ENCODE peak calls at places on chromosomes 13 and 19, in four cellular contexts. One of them, this sample, is unnamed. For H3K36me3, the result is how much of the 10 kb centered on the place peaks cover.

GRCh38 chr13:49315036-49315565 is 67.4 kb downstream of the CDADC1 start:
- DNase-seq in stomach: no peak
- DNase-seq in Panc1: no peak
- DNase-seq in prostate gland: no peak
- DNase-seq in this sample: no peak

GRCh38 chr19:17281391-17282304 is at the start of gene ANKLE1:
- DNase-seq in stomach: peak
- DNase-seq in prostate gland: no peak
- DNase-seq in Panc1: no peak
- DNase-seq in this sample: no peak

GRCh38 chr19:4861147-4861546 is 6.3 kb downstream of the PLIN3 start:
- DNase-seq in stomach: peak
- DNase-seq in prostate gland: peak
- DNase-seq in Panc1: no peak
- DNase-seq in this sample: peak

GRCh38 chr13:46914341-46914740 is 17.5 kb upstream of the HTR2A start:
- DNase-seq in stomach: no peak
- DNase-seq in Panc1: no peak
- DNase-seq in prostate gland: no peak
- DNase-seq in this sample: no peak

GRCh38 chr19:55103190-55103589 is 14.2 kb downstream of the PPP1R12C start:
- DNase-seq in stomach: no peak
- DNase-seq in Panc1: no peak
- DNase-seq in prostate gland: no peak
- DNase-seq in this sample: no peak

GRCh38 chr13:73141292-73141771 is 82.5 kb downstream of the KLF5 start:
- DNase-seq in prostate gland: no peak
- DNase-seq in Panc1: no peak
- DNase-seq in stomach: peak
- DNase-seq in this sample: no peak

GRCh38 chr13:73891805-73892204 is 242.4 kb downstream of the KLF12 start:
- DNase-seq in Panc1: no peak
- DNase-seq in stomach: no peak
- DNase-seq in prostate gland: no peak
- DNase-seq in this sample: no peak

GRCh38 chr13:109816979-109817275 is 30.5 kb upstream of the IRS2 start:
- DNase-seq in stomach: no peak
- DNase-seq in prostate gland: no peak
- DNase-seq in Panc1: no peak
- DNase-seq in this sample: no peak

GRCh38 chr13:94232956-94233355 is 246.5 kb downstream of the DCT start:
- DNase-seq in stomach: no peak
- DNase-seq in prostate gland: no peak
- DNase-seq in Panc1: no peak
- DNase-seq in this sample: no peak

DNA sequence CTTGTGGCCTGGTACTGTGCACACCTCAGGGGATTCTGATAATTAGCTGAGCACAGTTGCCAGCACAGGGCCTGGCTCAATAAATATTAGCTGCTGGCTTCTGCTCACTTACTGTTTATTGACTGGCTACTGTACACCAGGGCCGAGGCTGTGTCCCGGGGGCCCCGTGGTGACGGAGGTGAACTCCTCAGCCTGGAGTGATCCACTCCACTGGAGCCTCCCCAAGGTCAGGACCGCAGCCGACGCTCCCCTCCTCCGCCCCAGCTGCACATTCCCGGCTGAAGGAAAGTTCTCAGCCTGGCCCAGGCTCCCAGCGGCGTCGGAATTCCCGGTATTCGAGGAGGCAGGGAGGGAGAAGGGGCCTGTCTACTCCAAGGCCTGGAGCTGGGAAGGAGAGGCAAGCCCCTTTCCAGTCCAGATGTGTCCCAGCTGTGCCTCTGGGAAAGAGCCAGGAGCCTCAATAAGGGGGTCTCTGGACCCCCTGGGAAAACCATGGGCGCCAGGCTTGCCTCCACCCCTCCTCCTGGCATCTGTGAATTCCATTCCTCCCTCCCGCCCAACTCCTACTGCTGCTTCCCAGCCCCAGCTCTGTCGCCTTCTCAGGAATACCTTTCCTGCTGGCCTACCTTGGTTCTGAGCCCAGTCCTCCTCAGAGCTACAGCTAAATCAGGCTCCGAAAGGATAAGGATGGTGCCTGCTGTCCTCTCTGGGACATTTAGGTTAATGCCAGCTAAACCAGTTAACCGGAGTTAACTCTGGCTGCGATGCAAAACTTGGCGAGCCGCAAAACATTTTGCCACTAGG is 7.2 kb downstream of the RPS16 start:
- DNase-seq in stomach: peak
- DNase-seq in prostate gland: no peak
- DNase-seq in Panc1: peak
- DNase-seq in this sample: no peak
- TF ChIP-seq POLR2AphosphoS5 in stomach: no peak
- TF ChIP-seq POLR2AphosphoS5 in prostate gland: no peak
- TF ChIP-seq POLR2AphosphoS5 in Panc1: no peak
- TF ChIP-seq POLR2AphosphoS5 in this sample: no peak

DNA sequence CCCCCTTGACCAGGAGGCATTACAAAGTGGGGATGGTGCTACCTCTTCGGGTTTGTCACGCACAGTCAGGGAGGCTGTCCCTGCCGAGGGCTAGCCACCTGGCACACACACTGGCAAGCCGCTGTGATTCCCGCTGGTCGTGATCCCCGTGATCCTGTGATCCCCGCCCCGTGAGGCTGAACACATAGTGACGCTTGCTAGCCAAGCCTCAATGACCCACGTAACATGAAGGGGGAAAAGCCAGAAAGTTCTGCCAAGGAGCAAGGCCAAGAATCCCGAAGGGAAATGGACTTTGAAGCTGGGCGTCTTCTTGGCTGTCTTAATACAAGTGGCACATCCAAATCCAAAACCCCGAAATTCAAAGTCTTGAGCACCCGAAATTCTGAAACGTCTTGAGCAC is 13.7 kb downstream of the LDLR start:
- DNase-seq in prostate gland: no peak
- DNase-seq in Panc1: no peak
- DNase-seq in stomach: peak
- DNase-seq in this sample: no peak
- H3K36me3 ChIP-seq in prostate gland: under half
- H3K36me3 ChIP-seq in Panc1: under half
- H3K36me3 ChIP-seq in stomach: half or more
- H3K36me3 ChIP-seq in this sample: under half

GRCh38 chr19:29941828-29942403 is at the start of gene URI1:
- DNase-seq in stomach: peak
- DNase-seq in Panc1: peak
- DNase-seq in prostate gland: peak
- DNase-seq in this sample: peak
- TF ChIP-seq POLR2AphosphoS5 in stomach: peak
- TF ChIP-seq POLR2AphosphoS5 in Panc1: peak
- TF ChIP-seq POLR2AphosphoS5 in prostate gland: peak
- TF ChIP-seq POLR2AphosphoS5 in this sample: no peak

DNA sequence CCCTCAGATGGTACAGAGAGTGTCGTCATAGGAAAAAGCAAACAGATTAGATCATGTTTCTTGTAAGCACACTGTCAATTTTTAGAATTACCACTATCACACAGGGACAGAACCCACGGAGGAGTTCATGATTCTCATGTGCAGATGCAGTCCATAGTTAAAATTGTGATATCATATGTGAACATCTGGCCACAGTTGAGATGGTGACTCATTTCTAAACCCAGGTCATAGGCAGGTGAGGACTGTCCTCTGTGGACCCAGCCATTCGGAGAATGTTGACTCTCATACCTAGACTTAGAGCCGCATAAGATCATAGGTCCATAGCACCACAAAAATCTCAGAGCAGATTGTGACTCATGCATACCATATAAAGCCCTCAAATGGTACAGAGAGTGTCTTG is 17.8 kb upstream of the ZNF730 start:
- DNase-seq in stomach: no peak
- DNase-seq in prostate gland: no peak
- DNase-seq in Panc1: no peak
- DNase-seq in this sample: no peak
- H3K36me3 ChIP-seq in stomach: under half
- H3K36me3 ChIP-seq in prostate gland: under half
- H3K36me3 ChIP-seq in Panc1: under half
- H3K36me3 ChIP-seq in this sample: under half

DNA sequence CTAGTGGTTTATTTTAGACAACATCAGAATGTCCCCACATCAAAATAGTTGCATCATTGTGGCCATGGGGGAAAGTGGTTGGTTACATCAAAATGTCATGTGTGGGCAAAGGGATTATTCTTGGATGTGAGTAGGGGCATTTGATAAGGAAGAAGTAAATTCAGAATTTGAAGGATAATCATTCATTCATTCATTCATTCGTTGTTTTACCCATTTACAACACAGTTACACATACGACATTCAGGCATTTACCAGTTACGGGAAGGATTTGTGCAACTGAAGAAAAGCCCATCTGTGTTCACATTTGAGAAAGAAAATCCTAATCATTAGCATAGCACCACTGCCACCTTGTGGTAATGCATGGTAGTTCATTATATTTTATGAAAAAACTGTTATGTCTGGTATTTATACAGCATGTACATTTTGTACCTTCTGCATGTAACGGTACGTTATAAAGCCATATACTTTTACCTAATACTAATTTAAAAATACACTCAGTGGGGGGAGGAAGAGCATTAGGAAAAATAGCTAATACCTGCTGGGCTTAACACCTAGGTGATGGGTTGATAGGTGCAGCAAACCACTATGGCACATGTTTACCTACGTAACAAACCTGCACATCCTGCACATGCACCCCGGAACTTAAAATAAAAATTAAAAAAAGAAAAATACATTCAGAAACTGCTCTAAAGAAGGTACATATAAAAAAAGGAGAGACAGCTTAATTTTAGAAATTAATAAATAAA is 62.1 kb downstream of the DGKH start:
- DNase-seq in prostate gland: peak
- DNase-seq in Panc1: peak
- DNase-seq in stomach: no peak
- DNase-seq in this sample: no peak
- TF ChIP-seq POLR2AphosphoS5 in prostate gland: peak
- TF ChIP-seq POLR2AphosphoS5 in Panc1: no peak
- TF ChIP-seq POLR2AphosphoS5 in stomach: no peak
- TF ChIP-seq POLR2AphosphoS5 in this sample: no peak

DNA sequence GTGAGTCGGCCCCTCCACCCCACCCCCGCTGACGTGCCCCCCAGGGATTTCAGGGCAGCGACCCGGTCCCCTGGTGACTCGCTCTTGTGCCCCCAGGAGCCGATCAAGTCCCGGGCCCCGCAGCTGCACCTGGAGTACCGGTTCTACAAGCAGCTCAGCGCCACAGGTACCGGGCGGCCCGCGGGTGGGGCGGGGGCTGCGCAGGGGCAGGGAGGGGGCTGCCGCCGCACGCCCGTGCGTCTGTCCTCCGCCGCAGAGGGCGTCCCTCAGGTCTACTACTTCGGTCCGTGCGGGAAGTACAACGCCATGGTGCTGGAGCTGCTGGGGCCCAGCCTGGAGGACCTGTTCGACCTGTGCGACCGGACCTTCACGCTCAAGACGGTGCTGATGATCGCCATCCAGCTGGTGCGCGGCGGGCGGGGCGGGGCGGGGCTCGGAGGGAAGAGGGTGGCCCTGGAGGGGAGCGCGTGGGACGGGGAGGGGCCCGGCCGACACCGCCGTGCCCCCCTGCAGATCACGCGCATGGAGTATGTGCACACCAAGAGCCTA is 37.1 kb downstream of the BTBD2 start:
- DNase-seq in prostate gland: no peak
- DNase-seq in stomach: no peak
- DNase-seq in Panc1: no peak
- DNase-seq in this sample: no peak
- H3K36me3 ChIP-seq in prostate gland: under half
- H3K36me3 ChIP-seq in stomach: half or more
- H3K36me3 ChIP-seq in Panc1: under half
- H3K36me3 ChIP-seq in this sample: under half

DNA sequence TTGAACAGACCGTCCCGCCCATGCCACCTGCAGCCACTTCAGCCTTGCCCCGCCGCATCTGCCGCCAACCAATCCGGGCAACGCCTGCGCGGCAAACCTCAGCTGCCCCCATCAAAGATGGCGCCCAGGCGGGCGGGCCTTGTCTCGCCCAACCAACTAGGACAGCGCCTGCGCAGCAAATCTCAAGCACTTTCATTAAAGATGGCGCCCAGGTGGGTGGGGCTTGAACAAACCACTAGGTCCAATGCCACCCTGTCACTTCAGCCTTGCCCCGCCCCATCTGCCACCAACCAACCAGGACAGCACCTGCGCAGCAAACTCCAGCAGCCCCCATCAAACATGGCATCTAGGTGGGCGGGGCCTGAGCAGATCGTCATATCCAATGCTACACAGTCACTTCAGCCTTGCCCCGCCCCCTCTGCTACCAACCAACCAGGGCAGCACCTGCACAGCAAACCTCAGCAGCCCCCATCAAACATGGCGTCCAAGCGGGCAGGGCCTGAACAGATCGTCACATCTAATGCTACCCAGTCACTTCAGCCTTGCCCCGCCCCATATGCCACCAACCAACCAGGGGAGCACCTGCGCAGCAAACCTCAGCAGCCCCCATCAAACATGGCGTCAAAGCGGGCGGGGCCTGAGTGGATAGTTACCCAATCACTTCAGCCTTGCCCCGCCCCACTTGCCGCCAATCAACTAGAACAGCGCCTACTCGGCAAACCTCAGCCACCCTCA is 1.4 kb downstream of the PEG3 start:
- DNase-seq in prostate gland: peak
- DNase-seq in Panc1: no peak
- DNase-seq in stomach: peak
- DNase-seq in this sample: peak
- TF ChIP-seq POLR2AphosphoS5 in prostate gland: peak
- TF ChIP-seq POLR2AphosphoS5 in Panc1: no peak
- TF ChIP-seq POLR2AphosphoS5 in stomach: no peak
- TF ChIP-seq POLR2AphosphoS5 in this sample: no peak

GRCh38 chr19:41232686-41233085 is 13.7 kb downstream of the AXL start:
- DNase-seq in stomach: no peak
- DNase-seq in prostate gland: no peak
- DNase-seq in Panc1: no peak
- DNase-seq in this sample: no peak
- H3K36me3 ChIP-seq in stomach: half or more
- H3K36me3 ChIP-seq in prostate gland: under half
- H3K36me3 ChIP-seq in Panc1: under half
- H3K36me3 ChIP-seq in this sample: under half

DNA sequence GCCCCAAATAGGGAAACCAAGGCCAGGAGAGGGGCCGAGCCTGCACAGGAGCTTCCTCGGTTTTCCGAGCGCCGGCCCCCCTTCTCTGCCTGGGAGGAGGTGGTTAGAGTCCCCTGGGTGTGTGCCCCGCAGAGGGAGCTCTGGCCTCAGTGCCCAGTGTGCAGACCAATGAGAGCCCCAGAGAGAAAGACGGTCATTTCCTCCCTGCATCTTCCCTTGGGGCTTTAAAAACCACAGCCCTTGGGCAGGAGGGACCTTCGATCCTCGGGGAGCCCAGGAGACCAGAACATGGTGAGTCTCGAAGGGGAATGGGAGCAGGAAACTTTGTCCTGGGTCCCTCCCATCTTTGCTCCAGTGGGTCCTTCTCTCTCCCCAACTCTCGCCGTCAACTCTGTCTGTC is at the start of gene C5AR1:
- DNase-seq in stomach: no peak
- DNase-seq in prostate gland: no peak
- DNase-seq in Panc1: no peak
- DNase-seq in this sample: no peak
- TF ChIP-seq POLR2AphosphoS5 in stomach: no peak
- TF ChIP-seq POLR2AphosphoS5 in prostate gland: no peak
- TF ChIP-seq POLR2AphosphoS5 in Panc1: no peak
- TF ChIP-seq POLR2AphosphoS5 in this sample: no peak